ENCODE peak calls at places on chromosomes 13 and 19, in eight cellular contexts. Y is SK-N-SH, F is endothelial cell, R is astrocyte of the spinal cord, J is Caco-2, M is AG09309, K is lower leg skin, D is GM23338. G is an unnamed sample.

GRCh38 chr13:36051082-36051481 is 80.1 kb downstream of the DCLK1 start:
- DNase-seq in J (no peak), K (peak; percentile 26), R (no peak), Y (no peak), D (no peak), F (no peak), M (no peak), G (no peak)

GRCh38 chr19:56839665-56840451 is 668 bp downstream of the PEG3 start:
- DNase-seq in R (no peak), M (no peak), F (no peak), Y (peak; percentile 72), J (no peak), D (no peak), K (peak; percentile 89), G (no peak)

GRCh38 chr19:39497850-39498261 is 891 bp upstream of the DLL3 start:
- DNase-seq in K (no peak), R (peak; percentile 34), F (peak; percentile 81), M (no peak), D (peak; percentile 89), J (peak; percentile 84), Y (peak; percentile 88), G (no peak)

GRCh38 chr13:25687622-25688225 is 315.9 kb downstream of the ATP8A2 start:
- DNase-seq in D (no peak), Y (no peak), J (no peak), M (no peak), K (no peak), R (peak; percentile 67), F (no peak), G (no peak)

GRCh38 chr13:76425930-76426329 is 460.3 kb downstream of the KCTD12 start:
- DNase-seq in Y (no peak), R (peak; percentile 76), K (peak; percentile 14), M (peak; percentile 17), F (no peak), J (no peak), D (no peak), G (no peak)

GRCh38 chr13:29456419-29456818 is 139.1 kb downstream of the SLC7A1 start:
- DNase-seq in R (no peak), K (no peak), F (no peak), M (no peak), J (no peak), Y (no peak), D (no peak), G (no peak)

GRCh38 chr19:40962460-40962961 is 28.6 kb upstream of the CYP2B6 start:
- DNase-seq in R (peak; percentile 24), M (peak; percentile 8), J (peak; percentile 16), K (no peak), Y (no peak), D (no peak), F (no peak), G (peak; percentile 68)

GRCh38 chr13:108070491-108070890 is 144.8 kb downstream of the LIG4 start:
- DNase-seq in K (no peak), D (no peak), R (no peak), J (no peak), Y (no peak), M (no peak), F (no peak), G (no peak)

GRCh38 chr19:18601875-18602274 is 4.7 kb downstream of the CRLF1 start:
- DNase-seq in R (no peak), K (no peak), Y (peak; percentile 12), D (no peak), J (no peak), M (no peak), F (no peak), G (no peak)

GRCh38 chr19:18604820-18605159 is 1.8 kb downstream of the CRLF1 start:
- DNase-seq in K (no peak), Y (peak; percentile 23), J (no peak), F (no peak), R (no peak), D (no peak), M (no peak), G (no peak)

GRCh38 chr19:18605196-18605545 is 1.4 kb downstream of the CRLF1 start:
- DNase-seq in F (no peak), D (no peak), M (no peak), K (no peak), J (no peak), R (no peak), Y (peak; percentile 45), G (no peak)

GRCh38 chr19:18603958-18604819 is 2.4 kb downstream of the CRLF1 start:
- DNase-seq in K (no peak), D (peak; percentile 59), R (no peak), J (no peak), Y (peak; percentile 46), F (no peak), M (no peak), G (no peak)

DNA sequence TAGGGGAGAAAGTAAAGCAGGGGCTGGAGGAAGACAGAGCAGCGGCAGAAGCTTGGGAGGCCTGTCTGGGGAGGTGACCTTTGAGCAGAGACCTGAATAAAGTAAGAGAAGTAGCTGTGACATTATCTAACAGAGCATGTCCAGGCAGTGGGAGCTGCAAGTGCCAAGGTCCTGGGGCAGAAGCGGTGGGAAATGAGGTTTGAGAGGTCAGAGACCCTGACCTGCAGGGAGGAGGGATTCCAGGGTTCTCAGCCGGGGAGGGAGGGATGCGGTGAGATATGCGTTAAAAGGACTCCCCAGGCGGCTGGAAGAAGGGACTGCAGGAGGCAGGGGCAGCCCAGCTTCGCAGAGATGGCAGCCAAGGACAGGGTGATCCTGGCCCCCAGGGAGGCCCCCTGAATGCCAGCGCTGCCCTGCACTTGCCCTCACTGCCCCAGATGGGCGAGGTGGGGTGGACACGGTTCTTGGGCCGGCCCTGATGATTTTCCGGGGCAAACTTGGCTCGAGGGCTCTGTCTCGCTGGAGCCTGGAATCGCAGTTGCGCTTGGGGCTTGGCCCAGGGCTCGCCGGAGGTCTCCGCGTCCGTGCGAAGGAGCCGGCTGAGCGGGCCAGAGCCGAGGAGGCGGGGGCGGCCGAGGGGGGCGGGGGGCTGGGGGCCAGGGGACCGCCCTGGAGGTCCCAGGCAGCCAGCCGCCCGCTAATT is 3.2 kb downstream of the CRLF1 start:
- DNase-seq in R (peak; percentile 7), M (no peak), Y (peak; percentile 78), F (peak; percentile 36), J (peak; percentile 34), D (peak; percentile 84), K (no peak), G (no peak)
- TF ChIP-seq CTCF in R (peak; percentile 29), M (peak; percentile 38), Y (peak; percentile 24), F (no peak), J (peak; percentile 10), D (peak; percentile 44), K (no peak), G (peak; percentile 33)

GRCh38 chr19:2701361-2702169 is 929 bp downstream of the GNG7 start:
- DNase-seq in M (no peak), F (no peak), J (no peak), K (no peak), Y (no peak), D (no peak), R (no peak), G (no peak)
- TF ChIP-seq CTCF in M (no peak), F (no peak), J (no peak), K (no peak), Y (no peak), D (no peak), R (no peak), G (no peak)

GRCh38 chr19:47766359-47766620 is 12.2 kb upstream of the SELENOW start:
- DNase-seq in M (no peak), K (no peak), D (no peak), R (no peak), J (no peak), Y (no peak), F (no peak), G (no peak)

GRCh38 chr19:47767349-47767748 is 11.2 kb upstream of the SELENOW start:
- DNase-seq in Y (no peak), F (no peak), D (no peak), M (no peak), R (no peak), K (no peak), J (no peak), G (no peak)

GRCh38 chr19:47766670-47767069 is 11.8 kb upstream of the SELENOW start:
- DNase-seq in R (no peak), D (no peak), J (no peak), F (no peak), Y (no peak), M (no peak), K (no peak), G (no peak)

GRCh38 chr19:47769534-47769933 is 9.0 kb upstream of the SELENOW start:
- DNase-seq in D (no peak), R (no peak), F (no peak), J (no peak), K (no peak), Y (no peak), M (no peak), G (no peak)

DNA sequence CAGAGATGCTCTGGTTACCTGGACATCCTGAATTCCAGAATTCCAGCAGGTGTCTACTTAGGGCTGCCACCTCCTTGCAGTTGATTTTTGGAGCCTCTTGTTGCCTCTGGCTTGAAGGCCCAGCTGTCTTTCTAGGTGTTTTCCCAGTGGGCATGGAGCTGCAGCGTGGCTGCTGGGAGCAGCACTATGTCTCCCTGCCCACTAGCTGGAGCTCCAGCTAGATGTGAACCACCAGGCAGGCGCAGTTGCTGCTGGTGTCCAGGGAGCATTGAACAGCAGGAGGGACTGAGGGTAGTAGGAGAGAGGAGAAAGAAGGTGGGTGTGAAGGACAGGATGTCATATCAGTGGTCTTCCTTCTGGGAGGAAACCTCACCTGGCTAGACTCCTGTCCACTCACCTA is 9.9 kb upstream of the SELENOW start:
- DNase-seq in M (no peak), Y (no peak), K (no peak), J (no peak), R (no peak), F (no peak), D (no peak), G (no peak)
- TF ChIP-seq CTCF in M (no peak), Y (no peak), K (no peak), J (peak; percentile 5), R (no peak), F (no peak), D (no peak), G (peak; percentile 14)

GRCh38 chr19:49071860-49072547 is 495 bp downstream of the KCNA7 start:
- DNase-seq in Y (peak; percentile 84), R (no peak), M (no peak), J (peak; percentile 92), F (no peak), K (no peak), D (peak; percentile 91), G (no peak)

GRCh38 chr19:49070416-49070815 is 2.1 kb downstream of the KCNA7 start:
- DNase-seq in R (no peak), J (no peak), F (no peak), M (no peak), D (no peak), K (no peak), Y (no peak), G (no peak)

GRCh38 chr19:49069026-49069425 is 3.5 kb downstream of the KCNA7 start:
- DNase-seq in J (no peak), R (no peak), D (no peak), K (no peak), Y (no peak), M (no peak), F (no peak), G (peak; percentile 42)

GRCh38 chr19:49073514-49074378 is 1.2 kb upstream of the KCNA7 start:
- DNase-seq in R (no peak), Y (peak; percentile 50), K (no peak), J (peak; percentile 59), F (no peak), D (peak; percentile 67), M (no peak), G (no peak)
- TF ChIP-seq CTCF in R (peak; percentile 30), Y (peak; percentile 49), K (no peak), J (peak; percentile 53), F (no peak), D (peak; percentile 37), M (peak; percentile 31), G (peak; percentile 49)

G was measured in HFFc6.